ENCODE peak calls at places on chromosome 6, in nine cellular contexts. Y, M, H, P, D, G, U, L and B are unnamed samples.
A peak's percentile ranks its signal among the peaks of the same experiment; 100 is the strongest.

GRCh38 chr6:153727910-153728309 is 311.1 kb upstream of the OPRM1 start:
- DNase-seq in U (no peak), D (no peak), P (no peak), M (no peak), L (no peak), G (no peak), Y (peak; percentile 25), H (no peak), B (no peak)

GRCh38 chr6:16700202-16700997 is 60.9 kb downstream of the ATXN1 start:
- DNase-seq in H (peak; percentile 43), L (no peak), P (no peak), D (no peak), G (no peak), Y (no peak), M (no peak), U (no peak), B (no peak)

GRCh38 chr6:28861339-28861738 is 62.4 kb downstream of the TRIM27 start:
- DNase-seq in M (no peak), G (no peak), H (no peak), D (no peak), U (no peak), Y (no peak), P (no peak), L (no peak), B (no peak)

GRCh38 chr6:119443993-119444641 is 94.6 kb upstream of the MAN1A1 start:
- DNase-seq in H (no peak), G (no peak), Y (no peak), D (no peak), P (no peak), U (no peak), M (no peak), L (no peak), B (no peak)

GRCh38 chr6:36599791-36600209 is 5.6 kb downstream of the SRSF3 start:
- DNase-seq in U (no peak), P (no peak), M (no peak), G (peak; percentile 25), L (no peak), H (no peak), Y (no peak), D (peak; percentile 35), B (no peak)

GRCh38 chr6:57159127-57159526 is 13.0 kb upstream of the BAG2 start:
- DNase-seq in L (no peak), G (no peak), U (no peak), H (no peak), D (no peak), Y (no peak), P (no peak), M (no peak), B (no peak)

GRCh38 chr6:2710412-2710811 is 40.3 kb downstream of the MYLK4 start:
- DNase-seq in H (no peak), D (no peak), P (no peak), Y (no peak), M (no peak), U (no peak), L (no peak), G (no peak), B (no peak)

GRCh38 chr6:47047097-47047478 is 5.0 kb upstream of the ADGRF1 start:
- DNase-seq in Y (no peak), U (no peak), D (no peak), L (no peak), P (no peak), H (no peak), M (no peak), G (no peak), B (no peak)

GRCh38 chr6:35562060-35562459 is 49.4 kb upstream of the TULP1 start:
- DNase-seq in H (no peak), G (no peak), P (no peak), M (no peak), L (no peak), Y (no peak), D (no peak), U (no peak), B (no peak)

GRCh38 chr6:5149891-5150290 is 64.8 kb downstream of the PPP1R3G start:
- DNase-seq in L (no peak), Y (no peak), M (no peak), P (no peak), D (no peak), U (no peak), H (no peak), G (no peak), B (no peak)

GRCh38 chr6:104959453-104959858 is 2.5 kb downstream of the LIN28B start:
- DNase-seq in P (no peak), Y (no peak), D (no peak), M (no peak), U (no peak), G (no peak), H (no peak), L (no peak), B (no peak)

GRCh38 chr6:44342052-44342451 is 398 bp upstream of the SPATS1 start:
- DNase-seq in H (no peak), P (no peak), D (no peak), Y (no peak), U (no peak), M (no peak), G (no peak), L (no peak), B (no peak)

GRCh38 chr6:121382467-121383121 is 48.3 kb upstream of the TBC1D32 start:
- DNase-seq in G (no peak), H (no peak), L (no peak), M (no peak), P (no peak), U (no peak), Y (no peak), D (no peak), B (no peak)

GRCh38 chr6:159989882-159990480 is 21.1 kb downstream of the IGF2R start:
- DNase-seq in M (no peak), Y (no peak), G (no peak), L (no peak), U (no peak), D (no peak), P (no peak), H (peak; percentile 46), B (no peak)

GRCh38 chr6:133183691-133184090 is 57.5 kb upstream of the EYA4 start:
- DNase-seq in M (no peak), Y (no peak), P (no peak), H (no peak), U (no peak), D (no peak), L (no peak), G (no peak), B (no peak)

GRCh38 chr6:4910060-4910746 is 93.6 kb downstream of the RPP40 start:
- DNase-seq in L (no peak), Y (no peak), H (peak; percentile 13), G (no peak), M (no peak), P (no peak), U (no peak), D (no peak), B (no peak)

GRCh38 chr6:89392823-89393222 is 19.2 kb downstream of the RRAGD start:
- DNase-seq in M (no peak), D (no peak), L (no peak), P (no peak), H (no peak), G (no peak), U (no peak), Y (no peak), B (no peak)

GRCh38 chr6:164296411-164296810 is 881.9 kb downstream of the QKI start:
- DNase-seq in P (no peak), M (no peak), H (peak; percentile 7), L (no peak), U (peak; percentile 51), G (no peak), Y (no peak), D (no peak), B (no peak)

GRCh38 chr6:73873081-73873480 is 177.1 kb downstream of the CD109 start:
- DNase-seq in M (no peak), U (no peak), Y (peak; percentile 75), D (no peak), H (no peak), L (no peak), G (no peak), P (no peak), B (no peak)

GRCh38 chr6:130296854-130297253 is 69.0 kb upstream of the TMEM200A start:
- DNase-seq in M (no peak), H (no peak), L (no peak), G (no peak), P (no peak), U (no peak), Y (no peak), D (no peak), B (no peak)
- TF ChIP-seq CTCF in M (peak; percentile 2), H (no peak), L (peak; percentile 3), G (no peak), P (no peak), U (no peak), Y (no peak), D (no peak), B (no peak)

DNA sequence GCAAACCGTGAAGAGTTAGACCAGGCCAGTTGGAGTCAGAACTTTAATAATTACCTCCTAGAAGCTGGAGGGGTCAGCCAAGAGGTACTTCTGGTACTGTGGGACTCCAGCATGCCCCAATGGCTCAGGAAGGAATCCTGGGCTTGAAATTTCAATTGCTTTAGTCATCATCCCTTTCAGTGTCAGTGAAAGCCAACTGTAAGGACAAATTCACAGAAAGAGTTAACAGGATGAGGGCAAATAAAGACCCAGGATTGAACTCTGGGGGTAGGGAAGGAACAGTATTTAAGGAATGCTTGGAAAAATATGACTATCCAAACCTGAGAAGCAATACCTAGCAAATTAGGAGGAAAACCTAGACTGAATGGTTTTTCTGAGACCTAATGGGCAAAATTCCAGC is 735.1 kb upstream of the MARCKS start:
- DNase-seq in Y (peak; percentile 68), P (peak; percentile 38), H (peak; percentile 93), M (no peak), L (no peak), D (no peak), G (no peak), U (peak; percentile 89), B (no peak)
- TF ChIP-seq CTCF in Y (peak; percentile 54), P (peak; percentile 12), H (peak; percentile 49), M (no peak), L (peak; percentile 45), D (peak; percentile 19), G (no peak), U (peak; percentile 61), B (no peak)

DNA sequence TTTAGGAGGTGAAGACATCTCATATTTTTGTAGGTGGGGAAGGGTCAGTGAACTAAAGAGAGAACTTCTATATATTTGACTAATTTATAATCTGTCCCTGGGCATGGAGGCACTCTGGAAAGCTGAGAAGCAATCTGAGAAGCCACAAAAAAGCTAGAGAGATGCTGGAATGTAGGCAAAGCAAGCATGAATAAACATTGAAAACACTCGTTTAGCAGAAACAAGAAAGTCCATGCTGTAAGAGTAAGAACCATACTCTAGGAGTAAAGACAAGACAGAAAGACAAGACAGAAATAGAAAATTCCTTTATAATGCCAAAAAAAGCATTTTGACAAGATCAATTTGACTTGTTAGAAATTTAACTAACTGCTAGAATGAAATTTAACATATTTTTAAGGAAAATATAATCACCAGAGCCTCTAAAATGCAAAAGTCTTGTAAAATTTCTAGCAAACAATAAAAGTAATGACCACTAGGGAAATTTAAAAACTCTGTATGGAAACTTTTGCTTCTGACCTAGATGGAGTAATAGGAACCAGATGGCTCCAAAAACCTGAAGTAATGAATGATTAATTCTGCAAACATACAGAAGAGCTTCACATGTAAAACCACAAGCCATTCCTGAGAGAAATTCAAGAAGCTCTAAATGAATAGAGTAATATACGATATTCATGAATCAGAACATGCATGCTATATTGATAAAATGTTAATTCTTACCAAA is 625.6 kb upstream of the PTCHD4 start:
- DNase-seq in L (peak; percentile 55), U (peak; percentile 79), G (no peak), Y (peak; percentile 93), P (no peak), H (peak; percentile 81), D (no peak), M (no peak), B (no peak)
- TF ChIP-seq CTCF in L (peak; percentile 27), U (no peak), G (no peak), Y (peak; percentile 14), P (peak; percentile 0), H (no peak), D (no peak), M (no peak), B (no peak)

GRCh38 chr6:103231185-103231584 is 1628.5 kb downstream of the HACE1 start:
- DNase-seq in G (no peak), M (no peak), L (no peak), H (no peak), P (no peak), U (no peak), D (no peak), Y (no peak), B (no peak)
- TF ChIP-seq CTCF in G (no peak), M (no peak), L (no peak), H (no peak), P (no peak), U (no peak), D (no peak), Y (no peak), B (no peak)